ENCODE peak calls at places on chromosomes 16 and 17, in six cellular contexts. S, W, U, V, B and G are unnamed samples.
A peak's percentile ranks its signal among the peaks of the same experiment; 100 is the strongest.

GRCh38 chr17:33049781-33050414 is 58.3 kb downstream of the SPACA3 start:
- DNase-seq in V (peak; percentile 62), U (peak; percentile 31), S (peak; percentile 44), W (no peak), B (peak; percentile 80), G (peak; percentile 5)

GRCh38 chr16:4505356-4506153 is 29.4 kb downstream of the HMOX2 start:
- DNase-seq in B (no peak), S (no peak), U (no peak), W (peak; percentile 70), V (no peak), G (no peak)

GRCh38 chr16:31273676-31274075 is 13.9 kb downstream of the ITGAM start:
- DNase-seq in S (no peak), B (no peak), U (no peak), V (no peak), W (no peak), G (no peak)

GRCh38 chr16:81517630-81518438 is 73.2 kb downstream of the CMIP start:
- DNase-seq in V (no peak), U (no peak), S (no peak), W (no peak), B (no peak), G (no peak)

GRCh38 chr16:85350146-85350728 is 238.0 kb upstream of the CIBAR2 start:
- DNase-seq in W (no peak), B (no peak), V (no peak), U (no peak), S (no peak), G (no peak)

GRCh38 chr17:81646869-81647600 is 9.3 kb downstream of the PDE6G start:
- DNase-seq in S (no peak), B (peak; percentile 39), V (no peak), W (no peak), U (no peak), G (no peak)

GRCh38 chr17:77898521-77899434 is 59.7 kb upstream of the TNRC6C start:
- DNase-seq in B (no peak), S (no peak), W (no peak), V (no peak), U (no peak), G (no peak)

GRCh38 chr16:57535680-57536305 is 578 bp downstream of the CCDC102A start:
- DNase-seq in W (no peak), S (peak; percentile 77), B (peak; percentile 99), V (peak; percentile 99), U (peak; percentile 79), G (peak; percentile 95)

GRCh38 chr16:88534731-88535141 is 35.5 kb upstream of the ZC3H18 start:
- DNase-seq in S (no peak), W (no peak), B (no peak), U (peak; percentile 24), V (peak; percentile 88), G (no peak)

GRCh38 chr16:85392756-85393673 is 220.1 kb upstream of the GSE1 start:
- DNase-seq in U (no peak), B (no peak), V (no peak), S (no peak), W (no peak), G (no peak)

GRCh38 chr16:78045865-78046581 is 23.7 kb downstream of the CLEC3A start:
- DNase-seq in B (peak; percentile 59), W (no peak), S (peak; percentile 59), V (peak; percentile 76), U (no peak), G (peak; percentile 73)

GRCh38 chr16:70725912-70726828 is 40.3 kb upstream of the MTSS2 start:
- DNase-seq in W (no peak), S (no peak), B (peak; percentile 46), U (no peak), V (no peak), G (no peak)

GRCh38 chr17:68101992-68102758 is 66.6 kb downstream of the KPNA2 start:
- DNase-seq in V (peak; percentile 35), U (no peak), W (no peak), B (no peak), S (no peak), G (no peak)

GRCh38 chr17:75910699-75911098 is 6.0 kb upstream of the MRPL38 start:
- DNase-seq in U (no peak), S (no peak), V (no peak), W (no peak), B (no peak), G (no peak)

GRCh38 chr16:75060708-75061107 is 55.9 kb downstream of the LDHD start:
- DNase-seq in B (no peak), S (no peak), W (no peak), U (no peak), V (no peak), G (no peak)

GRCh38 chr16:88686062-88686438 is 257 bp downstream of the SNAI3 start:
- DNase-seq in B (peak; percentile 79), U (no peak), S (no peak), W (no peak), V (peak; percentile 84), G (no peak)

GRCh38 chr17:9370464-9370863 is 205.2 kb downstream of the STX8 start:
- DNase-seq in S (peak; percentile 50), U (no peak), W (no peak), B (no peak), V (no peak), G (no peak)

GRCh38 chr17:55587608-55588139 is 76.4 kb upstream of the SMIM36 start:
- DNase-seq in W (no peak), B (no peak), V (no peak), S (no peak), U (no peak), G (no peak)

GRCh38 chr16:65178151-65178550 is 56.3 kb upstream of the CDH11 start:
- DNase-seq in V (no peak), S (no peak), U (no peak), B (no peak), W (no peak), G (no peak)

GRCh38 chr17:14211778-14212177 is 24.9 kb downstream of the CDRT15 start:
- DNase-seq in V (no peak), W (no peak), S (no peak), B (peak; percentile 22), U (no peak), G (no peak)

GRCh38 chr17:38361700-38362465 is 10.2 kb downstream of the SOCS7 start:
- DNase-seq in B (no peak), U (no peak), V (no peak), S (no peak), W (no peak), G (no peak)

GRCh38 chr17:29618272-29619065 is 4.2 kb downstream of the CORO6 start:
- DNase-seq in S (no peak), V (no peak), B (no peak), U (no peak), W (no peak), G (no peak)

GRCh38 chr17:64424318-64424717 is 24.6 kb upstream of the MILR1 start:
- DNase-seq in V (no peak), U (no peak), W (no peak), B (no peak), S (no peak), G (no peak)

GRCh38 chr17:163514-164103 is 17.8 kb downstream of the DOC2B start:
- DNase-seq in U (no peak), B (peak; percentile 45), W (no peak), S (peak; percentile 21), V (no peak), G (no peak)

GRCh38 chr16:27685802-27686201 is 135.9 kb downstream of the KATNIP start:
- DNase-seq in V (no peak), B (no peak), S (no peak), U (no peak), W (no peak), G (no peak)

GRCh38 chr16:73058616-73059409 is 10.9 kb upstream of the ZFHX3 start:
- DNase-seq in W (no peak), B (peak; percentile 24), V (no peak), U (peak; percentile 38), S (no peak), G (no peak)

GRCh38 chr16:82979406-82980111 is 352.8 kb downstream of the CDH13 start:
- DNase-seq in S (no peak), B (no peak), V (no peak), W (no peak), U (no peak), G (no peak)

GRCh38 chr16:82980810-82981209 is 354.0 kb downstream of the CDH13 start:
- DNase-seq in S (no peak), V (no peak), W (no peak), U (no peak), B (no peak), G (no peak)

GRCh38 chr16:82987767-82988166 is 361.0 kb downstream of the CDH13 start:
- DNase-seq in B (no peak), V (no peak), U (no peak), S (no peak), W (no peak), G (no peak)

DNA sequence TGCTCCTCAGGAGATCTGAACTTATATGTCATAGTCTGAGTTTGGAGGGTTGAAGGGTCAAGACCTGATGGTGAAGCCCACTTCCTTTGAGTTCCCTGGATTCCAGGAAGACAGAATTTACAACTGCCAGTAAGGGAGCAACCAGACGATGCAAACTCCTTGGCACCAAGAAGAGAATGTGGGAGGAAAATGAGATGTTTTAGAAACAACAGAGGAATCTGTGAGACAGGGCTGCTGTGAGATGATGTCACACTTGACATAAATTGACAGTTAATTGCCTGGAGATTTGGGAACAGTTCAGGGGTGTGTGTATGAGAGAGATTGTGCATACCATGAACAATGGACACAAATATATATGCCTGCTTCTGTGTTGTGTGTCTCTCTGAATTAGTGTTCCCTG is 356.6 kb downstream of the CDH13 start:
- DNase-seq in U (no peak), B (no peak), V (no peak), W (no peak), S (no peak), G (no peak)
- TF ChIP-seq JUND in U (no peak), B (no peak), V (no peak), W (no peak), S (no peak), G (no peak)

DNA sequence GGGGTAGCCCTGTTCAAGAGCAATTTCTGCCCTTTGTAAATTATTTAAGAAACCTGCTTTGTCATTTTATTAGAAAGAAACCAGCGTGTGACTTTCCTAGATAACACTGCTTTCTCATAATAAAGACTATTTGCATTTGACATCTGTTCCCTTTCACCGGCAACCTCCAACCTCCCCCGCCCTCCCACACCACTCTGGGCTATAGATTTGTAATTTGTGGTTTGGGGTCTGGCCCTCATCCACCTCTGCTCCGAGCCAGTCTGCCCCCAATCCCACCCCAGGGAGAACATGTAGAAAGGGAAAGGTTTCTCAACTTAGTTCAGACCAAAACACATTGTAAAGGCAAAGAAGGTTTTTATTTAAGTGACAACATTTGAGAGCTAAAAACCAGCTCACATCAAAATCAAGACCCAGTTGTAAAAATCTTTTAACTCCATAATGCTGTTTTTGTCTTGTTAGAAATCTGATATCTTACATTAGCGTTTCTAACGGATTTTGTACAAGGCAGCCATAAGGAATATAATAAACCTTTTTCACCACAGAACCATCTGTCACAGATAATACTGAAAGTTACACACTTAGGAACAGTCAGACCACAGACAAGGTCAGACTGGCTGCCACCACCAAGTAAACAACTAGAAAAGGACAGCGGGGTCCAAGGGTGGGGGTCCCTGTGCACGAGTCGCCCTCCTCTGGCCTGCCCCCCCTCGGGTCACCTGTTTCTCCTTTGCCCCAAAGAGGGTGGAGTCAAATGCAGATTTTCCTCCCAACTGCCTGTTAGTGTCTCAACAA is 6.9 kb downstream of the PIMREG start:
- DNase-seq in B (peak; percentile 13), V (no peak), U (no peak), S (no peak), W (no peak), G (no peak)
- TF ChIP-seq JUND in B (no peak), V (no peak), U (no peak), S (no peak), W (no peak), G (no peak)

GRCh38 chr17:53543363-53543927 is 279.3 kb upstream of the KIF2B start:
- DNase-seq in B (no peak), U (no peak), V (no peak), W (no peak), S (no peak), G (no peak)
- TF ChIP-seq JUND in B (no peak), U (no peak), V (no peak), W (no peak), S (no peak), G (no peak)

GRCh38 chr17:48037924-48038323 is 327 bp upstream of the COPZ2 start:
- DNase-seq in S (no peak), B (no peak), U (no peak), V (no peak), W (no peak), G (no peak)
- TF ChIP-seq JUND in S (no peak), B (no peak), U (no peak), V (no peak), W (no peak), G (no peak)